ENCODE peak calls at places on chromosomes 16 and 17, in five cellular contexts. One of them, this sample, is unnamed.

GRCh38 chr16:56844056-56844455 is 21.0 kb upstream of the SLC12A3 start:
- ATAC-seq in lung: no peak
- ATAC-seq in right lobe of liver: no peak
- ATAC-seq in RWPE2: no peak
- ATAC-seq in aorta: no peak
- ATAC-seq in this sample: no peak

GRCh38 chr17:2214887-2215615 is 88.5 kb downstream of the SMG6 start:
- ATAC-seq in lung: no peak
- ATAC-seq in right lobe of liver: peak
- ATAC-seq in RWPE2: no peak
- ATAC-seq in aorta: peak
- ATAC-seq in this sample: peak

GRCh38 chr16:48126801-48127644 is 28.8 kb downstream of the ABCC12 start:
- ATAC-seq in lung: peak
- ATAC-seq in right lobe of liver: no peak
- ATAC-seq in RWPE2: peak
- ATAC-seq in aorta: no peak
- ATAC-seq in this sample: no peak

GRCh38 chr17:55769625-55770000 is 18.8 kb downstream of the PCTP start:
- ATAC-seq in lung: no peak
- ATAC-seq in right lobe of liver: peak
- ATAC-seq in RWPE2: peak
- ATAC-seq in aorta: peak
- ATAC-seq in this sample: peak

GRCh38 chr17:51355314-51356083 is 95.2 kb downstream of the UTP18 start:
- ATAC-seq in lung: no peak
- ATAC-seq in right lobe of liver: peak
- ATAC-seq in RWPE2: no peak
- ATAC-seq in aorta: peak
- ATAC-seq in this sample: no peak

GRCh38 chr17:38416840-38417209 is 11.4 kb upstream of the ARHGAP23 start:
- ATAC-seq in lung: no peak
- ATAC-seq in right lobe of liver: no peak
- ATAC-seq in RWPE2: no peak
- ATAC-seq in aorta: no peak
- ATAC-seq in this sample: no peak

GRCh38 chr17:7711356-7711755 is 6.2 kb upstream of the DNAH2 start:
- ATAC-seq in lung: no peak
- ATAC-seq in right lobe of liver: no peak
- ATAC-seq in RWPE2: no peak
- ATAC-seq in aorta: no peak
- ATAC-seq in this sample: no peak

GRCh38 chr16:2691491-2692248 is 9.3 kb downstream of the KCTD5 start:
- ATAC-seq in lung: no peak
- ATAC-seq in right lobe of liver: no peak
- ATAC-seq in RWPE2: no peak
- ATAC-seq in aorta: no peak
- ATAC-seq in this sample: no peak

GRCh38 chr16:57863434-57864160 is 61.3 kb upstream of the KIFC3 start:
- ATAC-seq in lung: peak
- ATAC-seq in right lobe of liver: peak
- ATAC-seq in RWPE2: peak
- ATAC-seq in aorta: peak
- ATAC-seq in this sample: peak

GRCh38 chr17:39997543-39997942 is 16.9 kb downstream of the PSMD3 start:
- ATAC-seq in lung: no peak
- ATAC-seq in right lobe of liver: no peak
- ATAC-seq in RWPE2: no peak
- ATAC-seq in aorta: no peak
- ATAC-seq in this sample: no peak

GRCh38 chr17:39999067-39999466 is 16.2 kb upstream of the CSF3 start:
- ATAC-seq in lung: no peak
- ATAC-seq in right lobe of liver: no peak
- ATAC-seq in RWPE2: peak
- ATAC-seq in aorta: no peak
- ATAC-seq in this sample: no peak

GRCh38 chr17:39995438-39995837 is 14.8 kb downstream of the PSMD3 start:
- ATAC-seq in lung: no peak
- ATAC-seq in right lobe of liver: no peak
- ATAC-seq in RWPE2: no peak
- ATAC-seq in aorta: no peak
- ATAC-seq in this sample: no peak

GRCh38 chr17:39996162-39996561 is 15.6 kb downstream of the PSMD3 start:
- ATAC-seq in lung: no peak
- ATAC-seq in right lobe of liver: no peak
- ATAC-seq in RWPE2: no peak
- ATAC-seq in aorta: no peak
- ATAC-seq in this sample: no peak

DNA sequence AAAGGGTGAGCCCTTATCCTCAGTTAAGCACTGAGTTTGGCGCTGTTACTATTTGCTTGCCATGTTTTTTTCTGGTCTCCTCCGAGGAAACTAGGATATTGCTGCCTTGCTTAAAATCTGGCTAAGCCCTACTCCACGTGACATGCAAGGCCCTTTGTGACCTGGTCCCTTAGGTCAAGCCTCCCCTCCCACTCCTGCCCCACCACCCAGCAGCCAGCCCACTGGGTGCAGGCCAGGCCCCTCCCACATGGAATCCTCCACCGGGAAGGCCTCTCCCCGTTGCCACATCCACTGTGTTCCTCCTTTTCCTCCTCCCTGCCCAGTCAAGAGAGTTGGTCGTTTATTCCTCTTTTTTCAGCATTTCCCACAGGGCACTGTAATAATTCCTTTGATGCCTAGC is 16.2 kb downstream of the PSMD3 start:
- ATAC-seq in lung: no peak
- ATAC-seq in right lobe of liver: peak
- ATAC-seq in RWPE2: no peak
- ATAC-seq in aorta: peak
- ATAC-seq in this sample: peak
- H3K27ac ChIP-seq in lung: no peak
- H3K27ac ChIP-seq in right lobe of liver: no peak
- H3K27ac ChIP-seq in RWPE2: no peak
- H3K27ac ChIP-seq in aorta: no peak
- H3K27ac ChIP-seq in this sample: no peak

GRCh38 chr16:67278773-67279295 is 498 bp upstream of the PLEKHG4 start:
- ATAC-seq in lung: peak
- ATAC-seq in right lobe of liver: no peak
- ATAC-seq in RWPE2: peak
- ATAC-seq in aorta: peak
- ATAC-seq in this sample: peak
- H3K27ac ChIP-seq in lung: no peak
- H3K27ac ChIP-seq in right lobe of liver: no peak
- H3K27ac ChIP-seq in RWPE2: peak
- H3K27ac ChIP-seq in aorta: peak
- H3K27ac ChIP-seq in this sample: no peak

DNA sequence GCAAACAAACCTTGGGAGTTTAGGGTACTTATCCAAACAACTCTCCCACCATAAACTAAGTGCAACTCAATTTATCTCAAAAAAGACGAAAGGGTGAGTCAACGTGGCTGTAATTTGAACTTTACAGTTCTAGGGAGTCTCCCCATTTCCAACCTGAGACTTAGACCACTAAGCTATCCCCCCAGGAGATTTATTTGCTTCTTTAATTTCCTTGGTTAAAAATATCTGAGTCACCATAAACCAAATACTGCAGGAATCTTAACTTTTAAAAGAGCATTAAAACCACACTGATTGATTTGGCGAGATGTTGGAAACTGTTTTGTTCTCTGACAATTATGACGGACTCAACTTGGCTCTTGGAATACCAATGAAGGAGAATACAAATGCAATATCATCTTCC is 299.3 kb upstream of the SOX9 start:
- ATAC-seq in lung: no peak
- ATAC-seq in right lobe of liver: no peak
- ATAC-seq in RWPE2: no peak
- ATAC-seq in aorta: no peak
- ATAC-seq in this sample: no peak
- H3K27ac ChIP-seq in lung: no peak
- H3K27ac ChIP-seq in right lobe of liver: no peak
- H3K27ac ChIP-seq in RWPE2: no peak
- H3K27ac ChIP-seq in aorta: no peak
- H3K27ac ChIP-seq in this sample: no peak

DNA sequence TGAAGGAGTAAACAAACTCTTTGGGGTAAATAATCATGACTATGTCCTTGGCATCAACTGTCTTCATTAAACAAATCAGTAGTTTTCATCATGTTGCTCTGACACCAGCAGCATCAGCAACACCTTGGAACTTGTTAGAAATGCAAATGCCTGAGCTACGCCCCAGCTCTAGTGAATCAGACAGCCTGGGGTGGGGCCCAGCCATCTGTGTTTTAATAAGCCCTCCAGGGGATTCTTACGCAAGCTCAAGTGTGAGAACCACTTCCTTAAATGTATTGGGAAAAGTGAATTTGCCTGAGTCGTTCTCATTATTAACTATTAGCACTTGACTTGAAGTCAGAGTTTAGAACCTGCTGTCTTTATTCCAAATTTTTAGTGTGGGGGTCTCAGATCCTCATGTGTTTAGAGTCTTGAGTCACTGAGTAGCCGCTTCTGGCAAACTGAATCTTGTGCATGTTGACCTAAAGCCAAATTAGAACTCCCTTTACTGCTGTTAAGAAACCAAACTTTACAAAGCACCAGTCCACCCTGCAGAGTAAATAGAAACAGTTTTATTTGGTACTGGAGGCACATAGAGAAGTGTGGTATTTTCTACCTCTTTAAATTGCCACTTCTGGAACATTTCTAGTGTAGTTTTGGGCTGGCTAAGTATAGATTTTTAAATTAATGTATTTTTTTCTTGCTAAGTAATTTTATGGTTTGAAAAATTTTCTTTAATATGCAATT is 137.4 kb upstream of the COX10 start:
- ATAC-seq in lung: peak
- ATAC-seq in right lobe of liver: peak
- ATAC-seq in RWPE2: peak
- ATAC-seq in aorta: peak
- ATAC-seq in this sample: peak
- H3K27ac ChIP-seq in lung: no peak
- H3K27ac ChIP-seq in right lobe of liver: no peak
- H3K27ac ChIP-seq in RWPE2: no peak
- H3K27ac ChIP-seq in aorta: no peak
- H3K27ac ChIP-seq in this sample: no peak

DNA sequence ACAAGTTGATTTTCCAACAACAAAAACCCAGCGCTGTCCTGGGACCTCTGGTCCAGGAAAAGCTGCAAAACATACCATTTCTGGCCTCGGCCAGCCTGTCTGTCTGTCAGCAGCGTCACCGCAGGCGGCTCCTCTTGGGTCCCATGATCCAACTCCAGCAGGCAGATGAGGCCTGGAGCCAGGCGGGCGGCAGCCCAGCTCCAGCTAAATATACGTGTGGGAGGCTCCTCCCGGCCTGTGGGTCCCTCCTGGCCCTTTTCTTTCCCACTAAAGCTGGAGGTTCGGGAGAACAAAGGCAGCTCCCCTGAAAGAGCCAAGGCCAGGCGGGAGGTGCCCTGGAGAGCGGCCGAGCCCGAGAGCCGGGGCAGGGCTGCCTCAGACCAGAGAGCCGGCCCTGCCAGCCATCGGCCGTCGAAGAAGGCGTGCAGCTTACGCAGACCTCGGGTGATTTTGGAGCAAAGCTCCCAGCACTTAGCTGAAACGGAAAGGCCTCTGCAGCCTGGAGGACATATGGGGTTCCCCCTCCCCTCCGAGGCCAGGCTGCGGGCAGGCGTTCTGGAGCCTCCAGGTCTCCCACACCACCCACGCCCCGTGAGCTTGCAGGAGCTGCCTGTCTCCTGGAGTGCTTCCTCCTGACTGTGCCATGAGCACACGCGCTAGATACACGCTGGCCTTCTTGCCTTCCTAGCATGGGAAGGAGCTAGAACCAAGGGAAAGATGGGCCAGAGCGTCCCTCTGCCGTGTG is 19.9 kb upstream of the JPH3 start:
- ATAC-seq in lung: no peak
- ATAC-seq in right lobe of liver: peak
- ATAC-seq in RWPE2: no peak
- ATAC-seq in aorta: peak
- ATAC-seq in this sample: peak
- H3K27ac ChIP-seq in lung: peak
- H3K27ac ChIP-seq in right lobe of liver: peak
- H3K27ac ChIP-seq in RWPE2: no peak
- H3K27ac ChIP-seq in aorta: peak
- H3K27ac ChIP-seq in this sample: peak

GRCh38 chr16:10576390-10577304 is 3.8 kb downstream of the EMP2 start:
- ATAC-seq in lung: no peak
- ATAC-seq in right lobe of liver: no peak
- ATAC-seq in RWPE2: no peak
- ATAC-seq in aorta: no peak
- ATAC-seq in this sample: no peak
- H3K27ac ChIP-seq in lung: peak
- H3K27ac ChIP-seq in right lobe of liver: no peak
- H3K27ac ChIP-seq in RWPE2: no peak
- H3K27ac ChIP-seq in aorta: no peak
- H3K27ac ChIP-seq in this sample: peak

DNA sequence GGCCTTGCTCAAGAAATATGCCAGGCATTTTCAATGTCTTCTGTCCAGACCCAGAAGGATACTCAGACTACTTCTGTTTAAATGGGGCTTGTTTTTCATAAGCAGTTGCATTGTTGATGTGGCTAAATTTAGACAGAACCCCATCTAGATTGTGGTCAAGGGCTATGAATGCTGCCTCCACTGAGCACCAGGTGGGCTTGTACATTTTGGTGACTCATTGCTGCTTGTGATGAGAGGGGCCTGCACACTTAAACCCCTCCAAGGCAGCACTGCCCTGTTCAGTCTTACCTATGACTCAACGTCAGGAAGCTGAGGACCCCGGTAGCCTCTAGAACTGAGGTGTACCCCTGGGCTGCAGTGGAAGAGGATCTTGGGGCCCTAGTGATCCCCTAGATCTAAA is 144.0 kb downstream of the PRKCA start:
- ATAC-seq in lung: no peak
- ATAC-seq in right lobe of liver: no peak
- ATAC-seq in RWPE2: no peak
- ATAC-seq in aorta: no peak
- ATAC-seq in this sample: no peak
- H3K27ac ChIP-seq in lung: no peak
- H3K27ac ChIP-seq in right lobe of liver: no peak
- H3K27ac ChIP-seq in RWPE2: no peak
- H3K27ac ChIP-seq in aorta: no peak
- H3K27ac ChIP-seq in this sample: no peak

GRCh38 chr17:896439-896838 is 83.1 kb downstream of the NXN start:
- ATAC-seq in lung: no peak
- ATAC-seq in right lobe of liver: no peak
- ATAC-seq in RWPE2: no peak
- ATAC-seq in aorta: no peak
- ATAC-seq in this sample: no peak

GRCh38 chr17:902463-902862 is 77.1 kb downstream of the NXN start:
- ATAC-seq in lung: no peak
- ATAC-seq in right lobe of liver: no peak
- ATAC-seq in RWPE2: no peak
- ATAC-seq in aorta: no peak
- ATAC-seq in this sample: no peak

GRCh38 chr17:897970-898619 is 81.5 kb downstream of the NXN start:
- ATAC-seq in lung: no peak
- ATAC-seq in right lobe of liver: no peak
- ATAC-seq in RWPE2: no peak
- ATAC-seq in aorta: no peak
- ATAC-seq in this sample: no peak

GRCh38 chr17:900336-900735 is 79.2 kb downstream of the NXN start:
- ATAC-seq in lung: no peak
- ATAC-seq in right lobe of liver: no peak
- ATAC-seq in RWPE2: no peak
- ATAC-seq in aorta: no peak
- ATAC-seq in this sample: no peak

GRCh38 chr17:901964-902363 is 77.6 kb downstream of the NXN start:
- ATAC-seq in lung: no peak
- ATAC-seq in right lobe of liver: no peak
- ATAC-seq in RWPE2: no peak
- ATAC-seq in aorta: peak
- ATAC-seq in this sample: no peak
- H3K27ac ChIP-seq in lung: peak
- H3K27ac ChIP-seq in right lobe of liver: peak
- H3K27ac ChIP-seq in RWPE2: peak
- H3K27ac ChIP-seq in aorta: no peak
- H3K27ac ChIP-seq in this sample: peak

This sample was measured in gastroesophageal sphincter.